ENCODE peak calls at places on chromosomes 5 and 9, in seven cellular contexts. V is mammary epithelial cell, S is neural progenitor cell, D is PC-3, N is GM23338, G is trophoblast cell, A is H9. L is an unnamed sample.

GRCh38 chr5:177358333-177358939 is 712 bp downstream of the RGS14 start:
- DNase-seq in V (no peak), S (no peak), D (no peak), N (no peak), G (no peak), A (no peak), L (peak; percentile 32)

GRCh38 chr5:65341835-65342234 is 139.9 kb downstream of the ADAMTS6 start:
- DNase-seq in V (no peak), S (no peak), D (no peak), N (no peak), G (no peak), A (no peak), L (no peak)

GRCh38 chr9:127754099-127754760 is 19.1 kb upstream of the TOR2A start:
- DNase-seq in V (no peak), S (peak; percentile 86), D (no peak), N (peak; percentile 89), G (no peak), A (peak; percentile 78), L (peak; percentile 90)

GRCh38 chr5:128770907-128771306 is 194.4 kb upstream of the SLC27A6 start:
- DNase-seq in V (no peak), S (no peak), D (no peak), N (no peak), G (no peak), A (no peak), L (no peak)

GRCh38 chr9:35333551-35333950 is 156.4 kb upstream of the RUSC2 start:
- DNase-seq in V (peak; percentile 41), S (no peak), D (peak; percentile 67), N (no peak), G (peak; percentile 50), A (no peak), L (peak; percentile 87)

GRCh38 chr9:31839273-31839672 is 545.2 kb upstream of the ACO1 start:
- DNase-seq in V (no peak), S (peak; percentile 21), D (peak; percentile 3), N (peak; percentile 38), G (no peak), A (no peak), L (no peak)

GRCh38 chr5:172777381-172778222 is 6.6 kb upstream of the DUSP1 start:
- DNase-seq in V (peak; percentile 93), S (no peak), D (peak; percentile 94), N (no peak), G (peak; percentile 63), A (no peak), L (peak; percentile 93)

GRCh38 chr5:57499262-57500050 is 16.8 kb upstream of the ACTBL2 start:
- DNase-seq in V (peak; percentile 63), S (peak; percentile 70), D (peak; percentile 71), N (peak; percentile 89), G (peak; percentile 8), A (peak; percentile 35), L (no peak)

GRCh38 chr5:1056611-1057484 is 48.2 kb downstream of the NKD2 start:
- DNase-seq in V (no peak), S (no peak), D (no peak), N (no peak), G (no peak), A (no peak), L (peak; percentile 91)

GRCh38 chr9:87605676-87606075 is 108.0 kb downstream of the DAPK1 start:
- DNase-seq in V (no peak), S (no peak), D (no peak), N (no peak), G (no peak), A (no peak), L (no peak)

GRCh38 chr5:52947208-52947607 is 41.9 kb upstream of the ITGA2 start:
- DNase-seq in V (no peak), S (no peak), D (no peak), N (no peak), G (no peak), A (no peak), L (no peak)

GRCh38 chr5:126851441-126852103 is 74.6 kb downstream of the LMNB1 start:
- DNase-seq in V (no peak), S (no peak), D (no peak), N (no peak), G (no peak), A (no peak), L (no peak)

GRCh38 chr5:43000198-43000840 is 39.8 kb downstream of the ANXA2R start:
- DNase-seq in V (peak; percentile 54), S (peak; percentile 73), D (no peak), N (peak; percentile 71), G (peak; percentile 71), A (peak; percentile 74), L (no peak)

GRCh38 chr9:104914458-104914857 is 13.5 kb downstream of the ABCA1 start:
- DNase-seq in V (no peak), S (no peak), D (no peak), N (no peak), G (no peak), A (no peak), L (no peak)

GRCh38 chr5:39080597-39081204 is 6.5 kb upstream of the RICTOR start:
- DNase-seq in V (peak; percentile 65), S (peak; percentile 63), D (peak; percentile 67), N (peak; percentile 79), G (peak; percentile 57), A (peak; percentile 65), L (peak; percentile 80)

GRCh38 chr5:52922384-52922783 is 66.8 kb upstream of the ITGA2 start:
- DNase-seq in V (peak; percentile 96), S (peak; percentile 11), D (peak; percentile 96), N (peak; percentile 54), G (peak; percentile 94), A (peak; percentile 50), L (peak; percentile 63)

GRCh38 chr5:35202319-35203111 is 27.8 kb downstream of the PRLR start:
- DNase-seq in V (no peak), S (peak; percentile 74), D (peak; percentile 71), N (peak; percentile 86), G (peak; percentile 45), A (peak; percentile 71), L (no peak)

GRCh38 chr5:134784946-134785620 is 26.5 kb downstream of the DDX46 start:
- DNase-seq in V (no peak), S (no peak), D (no peak), N (peak; percentile 27), G (no peak), A (no peak), L (peak; percentile 4)

GRCh38 chr5:155299342-155300006 is 285.9 kb downstream of the KIF4B start:
- DNase-seq in V (no peak), S (no peak), D (no peak), N (no peak), G (no peak), A (no peak), L (peak; percentile 47)

GRCh38 chr5:38794986-38795385 is 50.8 kb upstream of the OSMR start:
- DNase-seq in V (no peak), S (no peak), D (no peak), N (no peak), G (no peak), A (no peak), L (no peak)

GRCh38 chr9:83572524-83572923 is 34.3 kb upstream of the FRMD3 start:
- DNase-seq in V (peak; percentile 24), S (no peak), D (no peak), N (no peak), G (no peak), A (no peak), L (no peak)

GRCh38 chr9:81430727-81431126 is 258.6 kb downstream of the TLE1 start:
- DNase-seq in V (no peak), S (no peak), D (peak; percentile 61), N (no peak), G (no peak), A (no peak), L (no peak)

GRCh38 chr5:115894342-115894741 is 52.6 kb downstream of the AP3S1 start:
- DNase-seq in V (no peak), S (no peak), D (no peak), N (no peak), G (no peak), A (no peak), L (no peak)

GRCh38 chr9:89080193-89080592 is 88.9 kb downstream of the S1PR3 start:
- DNase-seq in V (no peak), S (no peak), D (no peak), N (no peak), G (no peak), A (no peak), L (no peak)

GRCh38 chr9:117678882-117679281 is 25.3 kb upstream of the TLR4 start:
- DNase-seq in V (peak; percentile 64), S (no peak), D (no peak), N (no peak), G (no peak), A (no peak), L (no peak)

GRCh38 chr9:18542837-18543405 is 69.0 kb downstream of the ADAMTSL1 start:
- DNase-seq in V (peak; percentile 32), S (no peak), D (peak; percentile 12), N (no peak), G (no peak), A (no peak), L (peak; percentile 36)
- H2AFZ ChIP-seq in V (peak overlapping the region; percentile 0), S (no peak overlapping the region), D (no peak overlapping the region), N (no peak overlapping the region), G (no peak overlapping the region), A (no peak overlapping the region), L (no peak overlapping the region)

DNA sequence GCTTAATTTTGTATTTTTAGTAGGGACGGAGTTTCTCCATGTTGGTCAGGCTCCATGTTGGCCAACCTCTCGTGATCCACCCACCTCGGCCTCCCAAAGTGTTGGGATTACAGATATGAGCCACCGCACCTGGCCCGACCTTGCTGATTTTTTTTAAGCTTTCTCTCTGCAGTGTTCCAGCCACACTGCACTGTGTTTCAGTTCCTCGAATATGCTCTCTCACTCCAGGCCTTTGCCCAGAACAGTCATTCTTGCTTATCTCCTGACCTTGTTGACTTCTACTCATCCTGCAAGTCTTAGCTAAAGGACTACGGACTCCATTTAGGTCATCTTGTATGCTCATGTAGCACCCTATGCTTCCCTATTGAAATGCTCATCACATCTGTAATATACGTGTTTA is 3.3 kb downstream of the SNAPC3 start:
- DNase-seq in V (no peak), S (no peak), D (no peak), N (no peak), G (no peak), A (no peak), L (no peak)
- H2AFZ ChIP-seq in V (no peak overlapping the region), S (no peak overlapping the region), D (no peak overlapping the region), N (no peak overlapping the region), G (no peak overlapping the region), A (no peak overlapping the region), L (no peak overlapping the region)

DNA sequence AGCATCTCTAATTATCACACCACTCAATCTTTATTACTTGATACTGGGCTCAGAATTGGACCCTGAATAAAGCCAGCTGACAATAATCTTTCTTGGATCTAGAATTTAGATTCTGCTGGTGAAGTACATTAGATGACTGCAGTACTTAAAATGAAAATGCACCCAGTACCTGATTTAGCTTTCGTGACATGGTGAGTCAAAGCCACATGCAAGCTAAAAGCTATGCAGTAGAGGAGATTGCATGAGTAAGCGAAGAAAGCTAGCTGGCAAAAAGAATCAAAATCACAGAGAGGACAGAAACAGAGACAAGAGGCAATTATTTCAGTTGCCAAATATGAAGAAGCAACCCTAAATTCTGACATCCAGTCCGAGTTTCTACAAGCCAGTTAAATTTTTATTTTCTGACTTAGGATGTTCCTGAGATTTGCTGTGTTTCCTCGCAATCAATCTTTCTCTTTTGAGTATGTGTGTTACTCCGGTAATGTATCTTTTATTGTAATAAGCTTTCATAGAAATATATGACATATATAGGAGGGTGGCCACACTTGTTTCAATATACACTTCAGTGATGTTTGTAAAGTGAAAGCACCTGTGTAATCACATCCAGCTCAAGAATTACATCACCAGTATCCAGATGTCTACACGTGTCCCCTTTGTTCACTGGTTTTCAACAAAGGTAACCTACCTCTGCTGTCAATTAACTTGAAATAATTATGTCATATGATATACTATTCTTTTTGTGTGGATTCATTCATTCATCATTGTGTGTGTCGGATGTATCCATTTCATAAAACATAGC is 101.7 kb downstream of the CDH18 start:
- DNase-seq in V (peak; percentile 76), S (no peak), D (peak; percentile 54), N (no peak), G (no peak), A (no peak), L (no peak)
- H2AFZ ChIP-seq in V (peak overlapping the region; percentile 25), S (no peak overlapping the region), D (peak overlapping the region; percentile 42), N (no peak overlapping the region), G (no peak overlapping the region), A (no peak overlapping the region), L (no peak overlapping the region)

GRCh38 chr5:170302729-170303501 is 5.3 kb upstream of the LCP2 start:
- DNase-seq in V (no peak), S (no peak), D (no peak), N (no peak), G (no peak), A (peak; percentile 45), L (no peak)
- H2AFZ ChIP-seq in V (no peak overlapping the region), S (peak overlapping the region; percentile 68), D (no peak overlapping the region), N (peak overlapping the region; percentile 32), G (no peak overlapping the region), A (no peak overlapping the region), L (no peak overlapping the region)